ENCODE peak calls at places on chromosomes 6 and 20, in six cellular contexts. One of them, this sample, is unnamed.

GRCh38 chr20:11861479-11861878 is 56.2 kb upstream of the BTBD3 start:
- DNase-seq in H7: no peak
- DNase-seq in occipital lobe: no peak
- DNase-seq in heart right ventricle: no peak
- DNase-seq in psoas muscle: no peak
- DNase-seq in T-cell: no peak
- DNase-seq in this sample: no peak

GRCh38 chr6:157372501-157373280 is 8.3 kb upstream of the ZDHHC14 start:
- DNase-seq in H7: no peak
- DNase-seq in occipital lobe: no peak
- DNase-seq in heart right ventricle: no peak
- DNase-seq in psoas muscle: no peak
- DNase-seq in T-cell: no peak
- DNase-seq in this sample: no peak

GRCh38 chr20:57280221-57280620 is 13.8 kb upstream of the BMP7 start:
- DNase-seq in H7: no peak
- DNase-seq in occipital lobe: no peak
- DNase-seq in heart right ventricle: no peak
- DNase-seq in psoas muscle: no peak
- DNase-seq in T-cell: no peak
- DNase-seq in this sample: no peak

GRCh38 chr20:21575167-21575566 is 61.3 kb upstream of the NKX2-2 start:
- DNase-seq in H7: no peak
- DNase-seq in occipital lobe: no peak
- DNase-seq in heart right ventricle: no peak
- DNase-seq in psoas muscle: no peak
- DNase-seq in T-cell: no peak
- DNase-seq in this sample: no peak

GRCh38 chr6:29591677-29592076 is 6.8 kb downstream of the OR2H2 start:
- DNase-seq in H7: no peak
- DNase-seq in occipital lobe: no peak
- DNase-seq in heart right ventricle: no peak
- DNase-seq in psoas muscle: no peak
- DNase-seq in T-cell: no peak
- DNase-seq in this sample: no peak

GRCh38 chr6:16505711-16506362 is 255.4 kb downstream of the ATXN1 start:
- DNase-seq in H7: no peak
- DNase-seq in occipital lobe: no peak
- DNase-seq in heart right ventricle: no peak
- DNase-seq in psoas muscle: no peak
- DNase-seq in T-cell: no peak
- DNase-seq in this sample: no peak

GRCh38 chr20:57627972-57628650 is 7.9 kb upstream of the ZBP1 start:
- DNase-seq in H7: no peak
- DNase-seq in occipital lobe: no peak
- DNase-seq in heart right ventricle: no peak
- DNase-seq in psoas muscle: no peak
- DNase-seq in T-cell: peak
- DNase-seq in this sample: no peak

GRCh38 chr6:169990095-169991030 is 238.9 kb downstream of the ERMARD start:
- DNase-seq in H7: no peak
- DNase-seq in occipital lobe: no peak
- DNase-seq in heart right ventricle: no peak
- DNase-seq in psoas muscle: no peak
- DNase-seq in T-cell: peak
- DNase-seq in this sample: no peak

GRCh38 chr6:167588181-167588919 is 238.4 kb upstream of the AFDN start:
- DNase-seq in H7: peak
- DNase-seq in occipital lobe: no peak
- DNase-seq in heart right ventricle: no peak
- DNase-seq in psoas muscle: no peak
- DNase-seq in T-cell: no peak
- DNase-seq in this sample: no peak

GRCh38 chr20:10200329-10200728 is 18.3 kb upstream of the SNAP25 start:
- DNase-seq in H7: no peak
- DNase-seq in occipital lobe: no peak
- DNase-seq in heart right ventricle: no peak
- DNase-seq in psoas muscle: no peak
- DNase-seq in T-cell: no peak
- DNase-seq in this sample: no peak

GRCh38 chr20:2815242-2815900 is 584 bp downstream of the C20orf141 start:
- DNase-seq in H7: peak
- DNase-seq in occipital lobe: no peak
- DNase-seq in heart right ventricle: no peak
- DNase-seq in psoas muscle: no peak
- DNase-seq in T-cell: no peak
- DNase-seq in this sample: no peak

GRCh38 chr20:51412991-51413471 is 129.5 kb downstream of the NFATC2 start:
- DNase-seq in H7: peak
- DNase-seq in occipital lobe: no peak
- DNase-seq in heart right ventricle: no peak
- DNase-seq in psoas muscle: peak
- DNase-seq in T-cell: no peak
- DNase-seq in this sample: no peak

GRCh38 chr6:43865947-43866346 is 95.9 kb downstream of the VEGFA start:
- DNase-seq in H7: no peak
- DNase-seq in occipital lobe: no peak
- DNase-seq in heart right ventricle: no peak
- DNase-seq in psoas muscle: peak
- DNase-seq in T-cell: no peak
- DNase-seq in this sample: no peak

This sample was measured in ACHN.